ENCODE peak calls at places on chromosomes 5 and 9, in six cellular contexts. D is activated effector memory CD4-positive, alpha-beta T cell treated with Interleukin-2 at 50 U/mL for 16 hours; S is retina; M is Daoy; P is posterior vena cava; U is non-pigmented ciliary epithelial cell. Z is an unnamed sample.

GRCh38 chr5:179585903-179586511 is 35.7 kb downstream of the RUFY1 start:
- DNase-seq in D (no peak), S (peak; percentile 68), M (no peak), P (no peak), U (no peak), Z (no peak)

GRCh38 chr5:90473321-90474234 is 993 bp downstream of the MBLAC2 start:
- DNase-seq in D (peak; percentile 7), S (peak; percentile 93), M (peak; percentile 31), P (peak; percentile 86), U (no peak), Z (peak; percentile 47)

GRCh38 chr5:69092969-69093368 is 845 bp upstream of the SLC30A5 start:
- DNase-seq in D (no peak), S (no peak), M (no peak), P (no peak), U (no peak), Z (no peak)

GRCh38 chr9:86763795-86764194 is 183.5 kb downstream of the GAS1 start:
- DNase-seq in D (no peak), S (no peak), M (no peak), P (no peak), U (no peak), Z (no peak)

GRCh38 chr5:109451161-109451560 is 41.4 kb upstream of the PJA2 start:
- DNase-seq in D (no peak), S (no peak), M (no peak), P (no peak), U (no peak), Z (no peak)

GRCh38 chr9:131111186-131111853 is 14.1 kb upstream of the NUP214 start:
- DNase-seq in D (no peak), S (peak; percentile 55), M (no peak), P (peak; percentile 69), U (no peak), Z (no peak)

GRCh38 chr5:10556893-10557746 is 6.8 kb upstream of the ANKRD33B start:
- DNase-seq in D (no peak), S (no peak), M (no peak), P (no peak), U (no peak), Z (no peak)

GRCh38 chr5:80002677-80003076 is 11.6 kb upstream of the MTX3 start:
- DNase-seq in D (no peak), S (no peak), M (no peak), P (no peak), U (no peak), Z (no peak)

GRCh38 chr9:4970970-4971641 is 14.0 kb upstream of the JAK2 start:
- DNase-seq in D (no peak), S (no peak), M (peak; percentile 24), P (no peak), U (no peak), Z (no peak)

GRCh38 chr9:88988796-88989641 is 2.2 kb upstream of the S1PR3 start:
- DNase-seq in D (no peak), S (no peak), M (peak; percentile 49), P (no peak), U (peak; percentile 30), Z (peak; percentile 47)

GRCh38 chr9:88535932-88536324 is 950 bp downstream of the NXNL2 start:
- DNase-seq in D (no peak), S (peak; percentile 31), M (peak; percentile 67), P (peak; percentile 88), U (no peak), Z (no peak)

GRCh38 chr5:35117960-35118359 is 70.2 kb upstream of the AGXT2 start:
- DNase-seq in D (no peak), S (no peak), M (peak; percentile 63), P (no peak), U (peak; percentile 66), Z (peak; percentile 43)

GRCh38 chr5:144567416-144567770 is 396.7 kb downstream of the KCTD16 start:
- DNase-seq in D (no peak), S (no peak), M (no peak), P (no peak), U (no peak), Z (peak; percentile 20)

GRCh38 chr5:10454591-10455272 is 13.1 kb downstream of the ROPN1L start:
- DNase-seq in D (no peak), S (no peak), M (peak; percentile 62), P (no peak), U (no peak), Z (peak; percentile 74)

Z was measured in MCF 10A.